ENCODE peak calls at places on chromosomes 13 and 19, in four cellular contexts. I, T, Y and F are unnamed samples.

GRCh38 chr19:35767288-35768081 is 7.9 kb upstream of the ARHGAP33 start:
- DNase-seq in I (peak), T (no peak), Y (no peak), F (no peak)

GRCh38 chr13:41053384-41053826 is 7.9 kb upstream of the WBP4 start:
- DNase-seq in I (no peak), T (peak), Y (no peak), F (peak)

GRCh38 chr19:16899566-16900075 is 10.8 kb downstream of the F2RL3 start:
- DNase-seq in I (peak), T (peak), Y (peak), F (peak)

GRCh38 chr13:79407349-79407979 is 1.4 kb upstream of the RBM26 start:
- DNase-seq in I (no peak), T (no peak), Y (no peak), F (no peak)

GRCh38 chr19:37594064-37594981 is at the start of the genes ZNF540 and ZNF571:
- DNase-seq in I (peak), T (peak), Y (peak), F (peak)

GRCh38 chr19:12833747-12834417 is 497 bp downstream of the RTBDN start:
- DNase-seq in I (peak), T (no peak), Y (peak), F (no peak)

GRCh38 chr13:26047040-26047439 is 4.8 kb downstream of the SHISA2 start:
- DNase-seq in I (no peak), T (no peak), Y (no peak), F (no peak)

GRCh38 chr19:55245236-55245904 is 13.4 kb downstream of the PPP6R1 start:
- DNase-seq in I (no peak), T (no peak), Y (no peak), F (no peak)

GRCh38 chr13:48001127-48001881 is at the start of gene SUCLA2:
- DNase-seq in I (peak), T (peak), Y (peak), F (peak)

GRCh38 chr13:33453911-33454310 is 168.4 kb upstream of the STARD13 start:
- DNase-seq in I (no peak), T (peak), Y (no peak), F (no peak)

GRCh38 chr13:20342326-20342725 is 110.2 kb upstream of the GJB6 start:
- DNase-seq in I (peak), T (no peak), Y (no peak), F (no peak)

GRCh38 chr13:35349673-35350278 is 126.7 kb downstream of the MAB21L1 start:
- DNase-seq in I (no peak), T (peak), Y (no peak), F (no peak)

GRCh38 chr19:13086341-13086740 is 16.3 kb downstream of the LYL1 start:
- DNase-seq in I (no peak), T (no peak), Y (no peak), F (no peak)

GRCh38 chr19:8021374-8021773 is 15.9 kb upstream of the ELAVL1 start:
- DNase-seq in I (no peak), T (no peak), Y (no peak), F (no peak)

GRCh38 chr13:48749699-48750473 is 96.2 kb downstream of the CYSLTR2 start:
- DNase-seq in I (peak), T (peak), Y (no peak), F (peak)

GRCh38 chr19:38304866-38305429 is 897 bp downstream of the C19orf33 start:
- DNase-seq in I (peak), T (no peak), Y (no peak), F (no peak)

GRCh38 chr13:27338207-27338606 is 67.6 kb downstream of the RASL11A start:
- DNase-seq in I (no peak), T (no peak), Y (no peak), F (no peak)

GRCh38 chr13:19321222-19321621 is 139.6 kb upstream of the TUBA3C start:
- DNase-seq in I (no peak), T (no peak), Y (no peak), F (no peak)

GRCh38 chr19:15432018-15432494 is 13.3 kb upstream of the AKAP8L start:
- DNase-seq in I (no peak), T (no peak), Y (no peak), F (no peak)

GRCh38 chr19:18800636-18801035 is 9.5 kb upstream of the COMP start:
- DNase-seq in I (no peak), T (no peak), Y (no peak), F (no peak)

GRCh38 chr19:55467236-55468053 is 2.9 kb upstream of the C19orf85 start:
- DNase-seq in I (peak), T (peak), Y (peak), F (peak)

GRCh38 chr13:23871616-23872220 is 17.5 kb downstream of the MIPEP start:
- DNase-seq in I (no peak), T (peak), Y (peak), F (peak)

GRCh38 chr19:1608414-1609391 is 3.4 kb upstream of the UQCR11 start:
- DNase-seq in I (no peak), T (peak), Y (no peak), F (no peak)

GRCh38 chr13:66665991-66666390 is 564.1 kb downstream of the PCDH9 start:
- DNase-seq in I (peak), T (peak), Y (no peak), F (peak)

GRCh38 chr13:65292488-65292901 is 1937.6 kb downstream of the PCDH9 start:
- DNase-seq in I (peak), T (peak), Y (no peak), F (peak)

GRCh38 chr19:10625003-10625761 is at the start of gene SLC44A2:
- DNase-seq in I (peak), T (peak), Y (no peak), F (peak)

GRCh38 chr19:27822336-27822735 is 1390.6 kb downstream of the UQCRFS1 start:
- DNase-seq in I (no peak), T (peak), Y (no peak), F (peak)

GRCh38 chr13:44906758-44907157 is 82.5 kb downstream of the NUFIP1 start:
- DNase-seq in I (no peak), T (peak), Y (no peak), F (peak)

GRCh38 chr19:16594131-16594586 is 21.9 kb upstream of the SLC35E1 start:
- DNase-seq in I (no peak), T (no peak), Y (peak), F (no peak)

GRCh38 chr13:106471957-106472543 is 63.4 kb downstream of the EFNB2 start:
- DNase-seq in I (peak), T (peak), Y (no peak), F (peak)

GRCh38 chr19:35151273-35152065 is 3.1 kb upstream of the FXYD5 start:
- DNase-seq in I (peak), T (no peak), Y (no peak), F (no peak)

GRCh38 chr13:106532111-106532929 is 3.1 kb downstream of the EFNB2 start:
- DNase-seq in I (peak), T (peak), Y (no peak), F (no peak)

GRCh38 chr19:53977429-53977990 is 13.9 kb upstream of the CACNG6 start:
- DNase-seq in I (peak), T (peak), Y (peak), F (peak)

GRCh38 chr19:48258350-48258749 is 2.6 kb upstream of the CARD8 start:
- DNase-seq in I (no peak), T (no peak), Y (no peak), F (no peak)

GRCh38 chr19:14361824-14362223 is 19.4 kb upstream of the ADGRE5 start:
- DNase-seq in I (peak), T (peak), Y (no peak), F (no peak)
- H3K4me3 ChIP-seq in I (no peak), T (no peak), Y (no peak), F (no peak)

GRCh38 chr13:49792550-49793324 is at the start of gene KPNA3:
- DNase-seq in I (peak), T (peak), Y (peak), F (peak)
- TF ChIP-seq CTCF in I (peak), T (no peak), Y (no peak), F (no peak)

DNA sequence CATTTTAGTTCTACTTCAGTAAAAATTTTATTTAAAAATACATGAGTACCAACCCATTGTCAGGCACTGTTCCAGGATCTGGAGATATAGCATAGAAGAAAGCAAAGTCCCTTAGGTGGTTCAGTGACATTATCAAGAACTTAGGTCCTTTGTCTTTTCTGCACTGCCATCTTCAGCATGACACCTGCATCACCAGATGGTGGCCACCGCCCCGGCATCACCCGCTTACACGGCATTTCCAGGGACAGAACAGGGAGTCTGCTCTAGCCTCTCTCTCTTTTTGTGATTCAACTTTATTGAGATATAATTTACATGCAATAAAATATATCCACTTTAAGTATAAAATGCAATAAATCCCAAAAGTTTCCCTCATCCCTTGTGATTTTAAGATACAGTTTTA is 23.5 kb downstream of the DYRK1B start:
- DNase-seq in I (no peak), T (no peak), Y (peak), F (no peak)
- H3K4me3 ChIP-seq in I (no peak), T (no peak), Y (no peak), F (no peak)

GRCh38 chr19:4208385-4209094 is 20.8 kb upstream of the EBI3 start:
- DNase-seq in I (peak), T (peak), Y (peak), F (no peak)
- TF ChIP-seq CTCF in I (peak), T (peak), Y (peak), F (peak)

DNA sequence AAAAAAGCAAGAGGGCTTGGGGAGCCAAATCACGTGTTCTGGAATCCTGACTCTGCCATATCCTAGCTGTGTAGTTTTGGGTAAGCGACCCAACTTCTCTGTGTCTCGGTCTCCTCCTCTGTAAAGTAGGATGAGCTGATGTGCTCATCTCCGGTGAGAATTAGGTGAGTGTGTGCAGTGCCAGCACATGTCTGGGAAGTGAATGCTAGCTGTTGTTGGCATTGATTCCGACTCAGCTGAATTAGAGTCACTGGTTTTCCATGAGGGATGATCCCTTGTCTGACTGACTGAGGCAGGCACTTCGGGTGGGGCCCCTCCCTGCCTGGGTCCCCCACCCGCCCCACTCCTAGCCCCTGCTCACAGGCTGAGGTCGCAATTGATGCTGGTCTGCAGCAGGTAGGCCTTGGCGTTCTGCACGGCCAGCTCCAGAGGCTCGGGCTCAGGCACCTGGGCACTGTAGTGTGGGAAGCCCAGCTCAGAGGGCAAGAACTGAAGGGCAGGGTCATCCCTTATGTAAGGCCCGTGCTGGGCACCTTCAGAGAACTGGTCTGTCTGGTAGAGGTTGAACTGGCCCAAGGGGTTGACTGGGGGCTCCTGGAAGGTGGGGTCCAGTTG is 835 bp downstream of the RSPH6A start:
- DNase-seq in I (no peak), T (peak), Y (no peak), F (peak)
- H3K4me3 ChIP-seq in I (peak), T (no peak), Y (no peak), F (no peak)

GRCh38 chr13:51782026-51782710 is 21.8 kb downstream of the DHRS12 start:
- DNase-seq in I (no peak), T (no peak), Y (no peak), F (no peak)

GRCh38 chr13:51786425-51787010 is 17.4 kb downstream of the DHRS12 start:
- DNase-seq in I (no peak), T (no peak), Y (no peak), F (peak)

GRCh38 chr13:51783432-51784094 is 20.4 kb downstream of the DHRS12 start:
- DNase-seq in I (no peak), T (no peak), Y (no peak), F (no peak)

GRCh38 chr13:51785592-51786424 is 18.2 kb downstream of the DHRS12 start:
- DNase-seq in I (peak), T (peak), Y (no peak), F (peak)

GRCh38 chr13:51784097-51784496 is 19.9 kb downstream of the DHRS12 start:
- DNase-seq in I (no peak), T (no peak), Y (no peak), F (no peak)
- TF ChIP-seq CTCF in I (no peak), T (no peak), Y (no peak), F (no peak)

GRCh38 chr19:51339687-51340656 is 2.0 kb downstream of the VSIG10L start:
- DNase-seq in I (peak), T (peak), Y (no peak), F (peak)

GRCh38 chr19:51339313-51339686 is 2.6 kb downstream of the VSIG10L start:
- DNase-seq in I (no peak), T (no peak), Y (no peak), F (no peak)

GRCh38 chr19:51341976-51342580 is at the start of gene VSIG10L:
- DNase-seq in I (peak), T (no peak), Y (no peak), F (no peak)

GRCh38 chr19:51342631-51343569 is 961 bp upstream of the VSIG10L start:
- DNase-seq in I (peak), T (no peak), Y (no peak), F (no peak)

DNA sequence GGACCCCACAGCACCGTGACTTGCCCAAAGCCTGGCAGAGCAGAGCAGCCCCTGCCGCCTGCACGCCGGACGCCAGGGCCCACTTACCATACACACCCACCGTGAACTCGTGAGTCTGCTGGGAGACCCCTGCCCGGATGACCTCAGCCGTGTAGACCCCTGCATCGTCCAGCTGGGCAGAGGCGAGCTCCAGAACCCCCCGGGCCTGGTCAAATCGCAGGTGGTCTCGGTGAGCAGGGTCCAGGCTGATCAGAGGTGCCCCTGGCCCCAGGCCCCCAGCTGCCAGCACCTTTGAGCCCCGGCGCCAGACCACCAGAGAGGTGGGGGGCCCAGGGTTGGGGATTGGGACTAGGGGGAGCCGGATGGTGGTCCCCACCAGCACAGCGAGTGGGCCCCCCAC is 873 bp downstream of the VSIG10L start:
- DNase-seq in I (peak), T (no peak), Y (no peak), F (no peak)
- H3K4me3 ChIP-seq in I (peak), T (no peak), Y (no peak), F (no peak)